ENCODE peak calls at places on chromosomes 12 and 14, in ten cellular contexts. G, J, O, A, W, B, V, N, D and H are unnamed samples.

GRCh38 chr14:67738740-67739504 is 37.2 kb downstream of the RDH12 start:
- DNase-seq in G (no peak), J (peak), O (peak), A (no peak), W (peak), B (no peak), V (no peak), N (no peak), D (no peak), H (no peak)

GRCh38 chr12:121942145-121942718 is 23.8 kb downstream of the CFAP251 start:
- DNase-seq in G (no peak), J (no peak), O (no peak), A (no peak), W (no peak), B (no peak), V (no peak), N (no peak), D (no peak), H (no peak)

GRCh38 chr14:44962573-44963528 is 861 bp downstream of the TOGARAM1 start:
- DNase-seq in G (no peak), J (peak), O (peak), A (no peak), W (peak), B (no peak), V (peak), N (no peak), D (peak), H (peak)

GRCh38 chr12:107317751-107318553 is 224.6 kb upstream of the CRY1 start:
- DNase-seq in G (peak), J (peak), O (peak), A (peak), W (peak), B (peak), V (peak), N (peak), D (peak), H (peak)

GRCh38 chr12:50050410-50051280 is 6.8 kb upstream of the ASIC1 start:
- DNase-seq in G (peak), J (peak), O (peak), A (no peak), W (no peak), B (no peak), V (no peak), N (no peak), D (peak), H (no peak)

GRCh38 chr12:4584281-4584680 is 22.3 kb downstream of the DYRK4 start:
- DNase-seq in G (no peak), J (no peak), O (no peak), A (no peak), W (no peak), B (no peak), V (no peak), N (no peak), D (no peak), H (no peak)

GRCh38 chr12:95198914-95199313 is 18.4 kb downstream of the FGD6 start:
- DNase-seq in G (no peak), J (no peak), O (no peak), A (no peak), W (no peak), B (no peak), V (no peak), N (no peak), D (no peak), H (no peak)

GRCh38 chr12:51386361-51386760 is 4.8 kb downstream of the GALNT6 start:
- DNase-seq in G (no peak), J (no peak), O (no peak), A (no peak), W (no peak), B (no peak), V (no peak), N (no peak), D (no peak), H (no peak)

GRCh38 chr12:49698619-49699545 is 8.3 kb downstream of the FMNL3 start:
- DNase-seq in G (no peak), J (peak), O (peak), A (peak), W (no peak), B (no peak), V (no peak), N (no peak), D (no peak), H (no peak)

GRCh38 chr12:12823308-12823707 is 10.2 kb downstream of the DDX47 start:
- DNase-seq in G (no peak), J (peak), O (no peak), A (no peak), W (no peak), B (no peak), V (no peak), N (no peak), D (no peak), H (no peak)

GRCh38 chr14:104361101-104361591 is 218.4 kb upstream of the C14orf180 start:
- DNase-seq in G (no peak), J (no peak), O (peak), A (no peak), W (peak), B (no peak), V (no peak), N (no peak), D (peak), H (no peak)

GRCh38 chr14:89011727-89012271 is 187.3 kb downstream of the TTC8 start:
- DNase-seq in G (no peak), J (no peak), O (no peak), A (no peak), W (no peak), B (no peak), V (no peak), N (no peak), D (no peak), H (no peak)

GRCh38 chr12:111417784-111418593 is 12.3 kb downstream of the SH2B3 start:
- DNase-seq in G (no peak), J (no peak), O (no peak), A (no peak), W (no peak), B (no peak), V (no peak), N (no peak), D (no peak), H (no peak)

GRCh38 chr12:63978519-63978918 is 134.0 kb downstream of the SRGAP1 start:
- DNase-seq in G (no peak), J (peak), O (no peak), A (no peak), W (no peak), B (no peak), V (no peak), N (no peak), D (no peak), H (no peak)

GRCh38 chr12:105192624-105193225 is 43.2 kb downstream of the APPL2 start:
- DNase-seq in G (no peak), J (no peak), O (no peak), A (no peak), W (no peak), B (no peak), V (no peak), N (no peak), D (no peak), H (no peak)